ENCODE peak calls at places on chromosomes 5 and 9, in eight cellular contexts. X, W, D, I, L, C, G and H are unnamed samples.

GRCh38 chr5:55982957-55983381 is 11.8 kb downstream of the IL6ST start:
- DNase-seq in X (no peak), W (no peak), D (no peak), I (no peak), L (peak; percentile 60), C (no peak), G (peak; percentile 27), H (no peak)

GRCh38 chr5:68409259-68409658 is 193.7 kb downstream of the PIK3R1 start:
- DNase-seq in X (no peak), W (no peak), D (peak; percentile 55), I (no peak), L (no peak), C (no peak), G (peak; percentile 80), H (no peak)

GRCh38 chr5:6746244-6746643 is 33.0 kb downstream of the TENT4A start:
- DNase-seq in X (no peak), W (no peak), D (no peak), I (no peak), L (no peak), C (no peak), G (no peak), H (no peak)

GRCh38 chr5:36606437-36607113 is at the start of gene SLC1A3:
- DNase-seq in X (peak; percentile 65), W (peak; percentile 52), D (peak; percentile 68), I (peak; percentile 55), L (peak; percentile 24), C (no peak), G (peak; percentile 87), H (peak; percentile 56)

GRCh38 chr5:56816546-56817081 is 1.3 kb downstream of the MAP3K1 start:
- DNase-seq in X (peak; percentile 73), W (peak; percentile 50), D (peak; percentile 54), I (peak; percentile 72), L (peak; percentile 46), C (peak; percentile 75), G (peak; percentile 75), H (peak; percentile 65)

GRCh38 chr9:34025062-34025461 is 23.6 kb downstream of the UBAP2 start:
- DNase-seq in X (no peak), W (no peak), D (peak; percentile 40), I (no peak), L (no peak), C (no peak), G (peak; percentile 7), H (no peak)

GRCh38 chr5:118326496-118327045 is 661.8 kb downstream of the DTWD2 start:
- DNase-seq in X (no peak), W (no peak), D (no peak), I (no peak), L (no peak), C (no peak), G (no peak), H (no peak)

GRCh38 chr5:170159101-170159698 is 53.5 kb downstream of the FOXI1 start:
- DNase-seq in X (no peak), W (no peak), D (peak; percentile 54), I (no peak), L (peak; percentile 31), C (no peak), G (peak; percentile 94), H (no peak)

GRCh38 chr9:73411494-73411893 is 259.8 kb downstream of the ANXA1 start:
- DNase-seq in X (no peak), W (no peak), D (no peak), I (no peak), L (no peak), C (no peak), G (no peak), H (no peak)

GRCh38 chr9:98856982-98857381 is 49.5 kb downstream of the GALNT12 start:
- DNase-seq in X (no peak), W (no peak), D (no peak), I (no peak), L (no peak), C (no peak), G (no peak), H (no peak)

GRCh38 chr9:137441289-137441934 is at the start of gene ENTPD8:
- DNase-seq in X (peak; percentile 94), W (no peak), D (no peak), I (peak; percentile 69), L (peak; percentile 66), C (no peak), G (peak; percentile 28), H (no peak)

GRCh38 chr5:69492391-69493234 is at the start of gene OCLN:
- DNase-seq in X (peak; percentile 89), W (peak; percentile 82), D (no peak), I (peak; percentile 82), L (peak; percentile 79), C (no peak), G (peak; percentile 45), H (no peak)

GRCh38 chr5:173800340-173800739 is 87.8 kb upstream of the CPEB4 start:
- DNase-seq in X (no peak), W (no peak), D (no peak), I (no peak), L (no peak), C (no peak), G (no peak), H (no peak)

GRCh38 chr5:128408622-128409021 is 129.4 kb downstream of the FBN2 start:
- DNase-seq in X (no peak), W (no peak), D (peak; percentile 23), I (no peak), L (no peak), C (no peak), G (no peak), H (no peak)

GRCh38 chr5:18975624-18976023 is 1012.4 kb downstream of the CDH18 start:
- DNase-seq in X (no peak), W (no peak), D (no peak), I (no peak), L (no peak), C (no peak), G (no peak), H (no peak)

GRCh38 chr9:133711428-133712220 is 26.5 kb downstream of the SARDH start:
- DNase-seq in X (peak; percentile 58), W (no peak), D (peak; percentile 85), I (peak; percentile 43), L (no peak), C (no peak), G (no peak), H (peak; percentile 35)

GRCh38 chr9:90881648-90882047 is 80.0 kb downstream of the SYK start:
- DNase-seq in X (no peak), W (no peak), D (no peak), I (no peak), L (no peak), C (no peak), G (peak; percentile 15), H (no peak)

GRCh38 chr9:70988551-70988950 is 132.9 kb downstream of the TRPM3 start:
- DNase-seq in X (no peak), W (no peak), D (no peak), I (no peak), L (no peak), C (no peak), G (peak; percentile 34), H (no peak)

GRCh38 chr9:91062281-91062680 is 260.7 kb downstream of the SYK start:
- DNase-seq in X (no peak), W (peak; percentile 20), D (no peak), I (no peak), L (no peak), C (no peak), G (no peak), H (no peak)

GRCh38 chr5:98111686-98112085 is 661.8 kb upstream of the RGMB start:
- DNase-seq in X (no peak), W (no peak), D (peak; percentile 34), I (no peak), L (no peak), C (no peak), G (peak; percentile 30), H (no peak)

DNA sequence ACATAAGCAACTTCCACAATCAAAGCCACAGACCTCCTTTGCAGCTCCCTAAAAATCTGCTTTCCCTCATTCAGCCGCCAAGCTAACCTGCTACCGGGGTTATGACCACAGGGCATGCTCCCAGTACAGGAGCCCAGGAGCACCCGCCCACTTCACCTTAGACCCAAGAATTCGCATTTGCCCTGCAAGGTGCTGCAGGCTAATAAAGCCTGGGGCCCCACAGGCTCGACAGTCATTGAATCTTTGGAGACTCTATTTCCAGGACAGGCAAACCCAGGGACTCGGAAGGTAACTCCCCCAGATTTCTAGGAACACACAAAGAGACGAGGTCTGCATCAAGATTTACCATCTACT is 1.1 kb downstream of the RAPGEF1 start:
- DNase-seq in X (peak; percentile 70), W (no peak), D (no peak), I (peak; percentile 50), L (no peak), C (no peak), G (peak; percentile 33), H (no peak)
- H3K4me1 ChIP-seq in X (peaks cover 19% of the 10 kb centered on the region), W (peaks cover 6% of the 10 kb centered on the region), D (peaks cover 24% of the 10 kb centered on the region), I (peaks cover 55% of the 10 kb centered on the region), L (peaks cover 44% of the 10 kb centered on the region), C (peaks cover 61% of the 10 kb centered on the region), G (peaks cover 18% of the 10 kb centered on the region), H (peaks cover 28% of the 10 kb centered on the region)

GRCh38 chr9:85402541-85402940 is 339.2 kb downstream of the AGTPBP1 start:
- DNase-seq in X (no peak), W (no peak), D (no peak), I (no peak), L (no peak), C (no peak), G (no peak), H (no peak)

GRCh38 chr9:85404911-85405580 is 336.7 kb downstream of the AGTPBP1 start:
- DNase-seq in X (no peak), W (no peak), D (no peak), I (no peak), L (no peak), C (no peak), G (no peak), H (no peak)

DNA sequence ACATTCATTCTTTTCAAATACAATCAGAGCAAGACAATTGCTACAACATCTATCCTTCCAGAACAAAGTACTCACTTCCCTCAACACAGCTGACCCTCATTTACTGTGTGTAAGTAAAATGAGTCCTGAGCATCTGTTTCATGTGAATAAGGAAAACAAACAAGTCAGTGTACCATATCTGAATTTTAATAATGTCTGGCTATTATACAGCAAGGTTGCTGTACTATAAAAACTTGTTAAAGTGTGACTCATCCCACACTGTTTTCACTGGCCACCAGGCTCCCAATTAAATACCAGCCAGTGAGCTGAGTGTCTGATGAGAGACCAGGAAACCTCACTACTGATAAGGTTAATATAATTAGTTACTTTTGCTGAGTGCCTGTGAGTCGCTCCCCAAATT is 339.8 kb downstream of the AGTPBP1 start:
- DNase-seq in X (no peak), W (no peak), D (no peak), I (no peak), L (no peak), C (no peak), G (no peak), H (no peak)
- H3K27ac ChIP-seq in X (no peak overlapping the region), W (no peak overlapping the region), D (no peak overlapping the region), I (no peak overlapping the region), L (no peak overlapping the region), C (no peak overlapping the region), G (no peak overlapping the region), H (no peak overlapping the region)

GRCh38 chr5:159907689-159908088 is 8.6 kb upstream of the ADRA1B start:
- DNase-seq in X (no peak), W (no peak), D (no peak), I (no peak), L (peak; percentile 80), C (no peak), G (no peak), H (no peak)
- H3K4me1 ChIP-seq in X (peaks cover 9% of the 10 kb centered on the region), W (no peaks in the 10 kb centered on the region), D (peaks cover 9% of the 10 kb centered on the region), I (peaks cover 7% of the 10 kb centered on the region), L (peaks cover 98% of the 10 kb centered on the region), C (no peaks in the 10 kb centered on the region), G (peaks cover 47% of the 10 kb centered on the region), H (peaks cover 5% of the 10 kb centered on the region)

DNA sequence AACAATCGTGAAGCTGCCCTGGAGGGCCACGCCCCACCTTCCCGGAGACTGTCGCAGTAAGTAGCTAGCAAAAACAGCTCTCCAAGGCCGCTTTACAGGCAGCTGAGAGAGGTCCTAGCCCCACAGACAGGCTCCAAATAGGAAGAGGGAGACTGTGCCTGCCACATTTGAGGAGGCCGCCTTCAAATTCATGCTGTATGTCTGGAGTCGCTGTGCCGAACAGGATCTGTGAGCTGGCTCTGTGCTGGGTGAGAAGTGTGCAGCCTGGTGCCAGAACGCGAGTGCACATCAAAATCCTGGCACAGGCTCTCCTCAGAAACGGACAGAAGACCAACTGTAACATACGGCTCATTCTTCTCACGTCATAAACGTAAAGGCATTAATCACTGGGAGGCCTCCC is 582.2 kb downstream of the CETN3 start:
- DNase-seq in X (peak; percentile 31), W (no peak), D (no peak), I (no peak), L (no peak), C (no peak), G (peak; percentile 25), H (no peak)
- H3K27ac ChIP-seq in X (no peak overlapping the region), W (no peak overlapping the region), D (no peak overlapping the region), I (no peak overlapping the region), L (no peak overlapping the region), C (no peak overlapping the region), G (no peak overlapping the region), H (no peak overlapping the region)